ENCODE peak calls at places on chromosomes 13 and 19, in four cellular contexts. One of them, this sample, is unnamed.

GRCh38 chr19:55333870-55334269 is 5.8 kb upstream of the KMT5C start:
- DNase-seq in Daoy: no peak
- DNase-seq in Calu3: peak
- DNase-seq in HFF-Myc: no peak
- DNase-seq in this sample: no peak

GRCh38 chr19:44653343-44653742 is 9.6 kb downstream of the PVR start:
- DNase-seq in Daoy: no peak
- DNase-seq in Calu3: no peak
- DNase-seq in HFF-Myc: no peak
- DNase-seq in this sample: no peak

GRCh38 chr19:11736696-11737095 is 2.0 kb downstream of the ZNF823 start:
- DNase-seq in Daoy: peak
- DNase-seq in Calu3: no peak
- DNase-seq in HFF-Myc: no peak
- DNase-seq in this sample: peak

GRCh38 chr19:378706-379105 is 30.2 kb downstream of the C2CD4C start:
- DNase-seq in Daoy: no peak
- DNase-seq in Calu3: no peak
- DNase-seq in HFF-Myc: no peak
- DNase-seq in this sample: no peak

GRCh38 chr19:45668342-45668871 is 386 bp downstream of the GIPR start:
- DNase-seq in Daoy: no peak
- DNase-seq in Calu3: no peak
- DNase-seq in HFF-Myc: no peak
- DNase-seq in this sample: no peak

GRCh38 chr13:48975926-48976676 is 389 bp downstream of the FNDC3A start:
- DNase-seq in Daoy: peak
- DNase-seq in Calu3: peak
- DNase-seq in HFF-Myc: peak
- DNase-seq in this sample: peak

GRCh38 chr19:35856546-35857149 is at the start of gene KIRREL2:
- DNase-seq in Daoy: peak
- DNase-seq in Calu3: peak
- DNase-seq in HFF-Myc: no peak
- DNase-seq in this sample: no peak

GRCh38 chr13:52599853-52600603 is 42.2 kb upstream of the HNRNPA1L2 start:
- DNase-seq in Daoy: peak
- DNase-seq in Calu3: no peak
- DNase-seq in HFF-Myc: no peak
- DNase-seq in this sample: no peak

GRCh38 chr13:49635599-49636433 is 7.5 kb downstream of the ARL11 start:
- DNase-seq in Daoy: no peak
- DNase-seq in Calu3: no peak
- DNase-seq in HFF-Myc: no peak
- DNase-seq in this sample: no peak

GRCh38 chr19:16070366-16070990 is 5.8 kb upstream of the TPM4 start:
- DNase-seq in Daoy: peak
- DNase-seq in Calu3: peak
- DNase-seq in HFF-Myc: no peak
- DNase-seq in this sample: no peak

GRCh38 chr19:33280351-33280921 is 21.9 kb downstream of the CEBPA start:
- DNase-seq in Daoy: no peak
- DNase-seq in Calu3: no peak
- DNase-seq in HFF-Myc: no peak
- DNase-seq in this sample: no peak

GRCh38 chr19:10474962-10475451 is 28.1 kb downstream of the KEAP1 start:
- DNase-seq in Daoy: no peak
- DNase-seq in Calu3: no peak
- DNase-seq in HFF-Myc: no peak
- DNase-seq in this sample: no peak

GRCh38 chr13:99062593-99062992 is 84.7 kb upstream of the DOCK9 start:
- DNase-seq in Daoy: peak
- DNase-seq in Calu3: no peak
- DNase-seq in HFF-Myc: no peak
- DNase-seq in this sample: no peak

GRCh38 chr19:34675919-34676318 is 1.0 kb downstream of the SCGB2B2 start:
- DNase-seq in Daoy: no peak
- DNase-seq in Calu3: no peak
- DNase-seq in HFF-Myc: no peak
- DNase-seq in this sample: no peak

GRCh38 chr13:88726075-88726474 is 1054.9 kb downstream of the SLITRK5 start:
- DNase-seq in Daoy: no peak
- DNase-seq in Calu3: no peak
- DNase-seq in HFF-Myc: no peak
- DNase-seq in this sample: no peak

GRCh38 chr19:30159636-30160035 is 212.5 kb upstream of the ZNF536 start:
- DNase-seq in Daoy: no peak
- DNase-seq in Calu3: no peak
- DNase-seq in HFF-Myc: no peak
- DNase-seq in this sample: no peak